ENCODE peak calls at places on chromosomes 12 and 14, in four cellular contexts. L is stomach, J is H9, G is breast epithelium. Y is an unnamed sample.

GRCh38 chr12:26979733-26980132 is 34.5 kb downstream of the TM7SF3 start:
- DNase-seq in L (no peak), G (no peak), J (no peak), Y (no peak)

GRCh38 chr14:105876829-105877228 is 350.4 kb downstream of the TMEM121 start:
- DNase-seq in G (no peak), J (no peak), L (peak; percentile 16), Y (no peak)

GRCh38 chr12:1445807-1446206 is 148.6 kb downstream of the FBXL14 start:
- DNase-seq in G (no peak), J (peak; percentile 73), L (no peak), Y (no peak)

GRCh38 chr14:53953828-53954550 is 2.6 kb downstream of the BMP4 start:
- DNase-seq in G (no peak), J (peak; percentile 43), L (no peak), Y (peak; percentile 27)

GRCh38 chr12:71242511-71242910 is 84.7 kb upstream of the TSPAN8 start:
- DNase-seq in G (no peak), J (no peak), L (no peak), Y (no peak)

GRCh38 chr12:10779103-10779502 is 23.3 kb downstream of the TAS2R7 start:
- DNase-seq in J (no peak), L (no peak), G (no peak), Y (no peak)

GRCh38 chr12:32891956-32892355 is 4.6 kb downstream of the PKP2 start:
- DNase-seq in G (no peak), L (no peak), J (peak; percentile 60), Y (peak; percentile 57)

GRCh38 chr12:92369643-92370042 is 224.0 kb upstream of the BTG1 start:
- DNase-seq in L (no peak), G (no peak), J (no peak), Y (peak; percentile 80)

GRCh38 chr12:62210422-62210821 is 49.8 kb upstream of the USP15 start:
- DNase-seq in L (peak; percentile 33), G (no peak), J (peak; percentile 37), Y (no peak)

GRCh38 chr14:101810897-101811620 is 49.5 kb downstream of the PPP2R5C start:
- DNase-seq in G (no peak), L (no peak), J (no peak), Y (peak; percentile 24)

GRCh38 chr12:108000111-108000510 is 129.0 kb upstream of the WSCD2 start:
- DNase-seq in L (no peak), G (no peak), J (no peak), Y (no peak)

GRCh38 chr12:5070090-5070489 is 26.4 kb downstream of the KCNA5 start:
- DNase-seq in L (no peak), G (no peak), J (no peak), Y (no peak)

GRCh38 chr14:94615823-94616570 is 3.8 kb downstream of the SERPINA3 start:
- DNase-seq in G (no peak), L (no peak), J (no peak), Y (no peak)

GRCh38 chr12:2215709-2216560 is 163.1 kb downstream of the CACNA1C start:
- DNase-seq in J (no peak), G (no peak), L (no peak), Y (no peak)

GRCh38 chr12:44654641-44655625 is 221.2 kb downstream of the NELL2 start:
- DNase-seq in G (no peak), L (no peak), J (no peak), Y (no peak)

GRCh38 chr14:74630881-74631690 is 19.0 kb upstream of the LTBP2 start:
- DNase-seq in G (no peak), L (no peak), J (no peak), Y (no peak)

GRCh38 chr14:96297000-96297399 is 41.0 kb downstream of the BDKRB1 start:
- DNase-seq in G (no peak), J (no peak), L (no peak), Y (no peak)

GRCh38 chr12:107929436-107929835 is 154.9 kb downstream of the ASCL4 start:
- DNase-seq in G (no peak), J (peak; percentile 68), L (no peak), Y (no peak)

GRCh38 chr12:19095331-19095730 is 34.2 kb upstream of the PLEKHA5 start:
- DNase-seq in J (no peak), L (no peak), G (no peak), Y (no peak)

GRCh38 chr12:74021937-74022336 is 515.7 kb upstream of the ATXN7L3B start:
- DNase-seq in G (peak; percentile 61), J (peak; percentile 90), L (peak; percentile 48), Y (peak; percentile 12)

GRCh38 chr12:52521175-52521574 is 981 bp upstream of the KRT5 start:
- DNase-seq in J (peak; percentile 29), G (no peak), L (peak; percentile 38), Y (peak; percentile 99)

GRCh38 chr12:12946686-12947355 is 5.1 kb downstream of the GPRC5D start:
- DNase-seq in J (no peak), G (no peak), L (no peak), Y (no peak)

GRCh38 chr12:12467222-12467621 is 95.4 kb downstream of the DUSP16 start:
- DNase-seq in J (no peak), G (no peak), L (no peak), Y (no peak)

GRCh38 chr12:109125791-109126190 is 9.4 kb downstream of the ACACB start:
- DNase-seq in J (no peak), L (no peak), G (no peak), Y (no peak)

GRCh38 chr12:127145929-127146789 is 1120.8 kb upstream of the TMEM132C start:
- DNase-seq in G (no peak), L (peak; percentile 69), J (peak; percentile 60), Y (peak; percentile 51)

GRCh38 chr12:130161261-130162231 is 718 bp upstream of the FZD10 start:
- DNase-seq in G (no peak), L (no peak), J (peak; percentile 89), Y (no peak)

GRCh38 chr14:23398348-23398747 is 9.7 kb downstream of the MYH6 start:
- DNase-seq in G (no peak), L (no peak), J (no peak), Y (no peak)

GRCh38 chr14:23396781-23397407 is 11.2 kb downstream of the MYH6 start:
- DNase-seq in L (no peak), J (no peak), G (no peak), Y (no peak)

GRCh38 chr14:23399591-23399990 is 8.5 kb downstream of the MYH6 start:
- DNase-seq in J (no peak), G (no peak), L (no peak), Y (no peak)

GRCh38 chr14:23401331-23401730 is 6.7 kb downstream of the MYH6 start:
- DNase-seq in J (no peak), L (no peak), G (no peak), Y (no peak)

GRCh38 chr14:23399136-23399535 is 8.9 kb downstream of the MYH6 start:
- DNase-seq in G (no peak), L (no peak), J (no peak), Y (no peak)
- H3K4me1 ChIP-seq in G (no peaks in the 10 kb centered on the region), L (no peaks in the 10 kb centered on the region), J (no peaks in the 10 kb centered on the region), Y (no peaks in the 10 kb centered on the region)

GRCh38 chr14:69008411-69008810 is 29.3 kb upstream of the ACTN1 start:
- DNase-seq in J (no peak), L (no peak), G (no peak), Y (no peak)

GRCh38 chr14:69004731-69005431 is 25.8 kb upstream of the ACTN1 start:
- DNase-seq in L (no peak), J (no peak), G (no peak), Y (no peak)

GRCh38 chr14:69006346-69006745 is 27.2 kb upstream of the ACTN1 start:
- DNase-seq in L (no peak), J (no peak), G (no peak), Y (no peak)

GRCh38 chr14:69003626-69004025 is 24.5 kb upstream of the ACTN1 start:
- DNase-seq in G (no peak), L (no peak), J (no peak), Y (no peak)

DNA sequence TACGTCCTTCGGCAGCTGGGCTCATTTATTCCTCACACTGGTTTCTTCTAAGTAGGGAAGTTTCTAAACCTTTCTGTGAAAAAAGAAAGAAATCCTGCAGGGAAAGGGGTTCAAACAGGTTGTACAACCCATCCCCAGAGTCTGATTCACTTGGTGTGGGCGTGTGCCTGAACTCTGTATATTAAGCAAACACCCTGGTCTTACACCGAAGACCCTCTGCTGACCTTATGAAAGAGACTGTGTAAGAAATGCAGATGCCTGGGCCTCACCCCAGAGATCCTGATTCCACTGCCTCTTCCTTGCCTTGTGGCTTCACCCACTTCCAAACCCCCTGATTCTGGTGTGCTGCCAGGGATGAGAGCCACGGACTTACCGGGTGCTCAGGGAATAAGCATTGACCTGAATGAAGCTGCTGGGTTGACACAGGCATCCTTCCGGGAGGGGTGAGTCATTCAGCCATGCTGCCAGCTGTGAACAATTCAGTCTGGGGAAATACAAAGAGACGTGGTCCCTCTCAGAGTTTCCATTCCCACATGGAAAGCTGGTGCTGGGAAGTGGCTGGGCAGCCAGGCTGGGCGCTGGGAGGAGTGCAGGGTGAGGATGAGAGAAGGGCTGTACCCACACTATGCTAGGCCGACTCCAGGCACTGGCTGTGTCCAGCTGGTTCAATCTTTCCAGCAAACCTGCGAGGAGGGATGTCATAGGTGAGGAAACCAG is 26.5 kb upstream of the ACTN1 start:
- DNase-seq in G (peak; percentile 58), J (peak; percentile 49), L (peak; percentile 55), Y (peak; percentile 86)
- H3K27ac ChIP-seq in G (peak overlapping the region; percentile 75), J (no peak overlapping the region), L (no peak overlapping the region), Y (no peak overlapping the region)

GRCh38 chr12:120696599-120696998 is 9.7 kb downstream of the MLEC start:
- DNase-seq in L (no peak), G (no peak), J (no peak), Y (no peak)
- H3K4me1 ChIP-seq in L (peaks cover 41% of the 10 kb centered on the region), G (no peaks in the 10 kb centered on the region), J (no peaks in the 10 kb centered on the region), Y (no peaks in the 10 kb centered on the region)

GRCh38 chr14:22518073-22518472 is 71.0 kb downstream of the DAD1 start:
- DNase-seq in L (no peak), G (no peak), J (no peak), Y (no peak)
- H3K27ac ChIP-seq in L (no peak overlapping the region), G (no peak overlapping the region), J (no peak overlapping the region), Y (no peak overlapping the region)

GRCh38 chr12:6213969-6214368 is 13.8 kb downstream of the CD9 start:
- DNase-seq in G (no peak), J (no peak), L (no peak), Y (no peak)

GRCh38 chr12:6214633-6215032 is 14.4 kb downstream of the CD9 start:
- DNase-seq in J (no peak), L (no peak), G (no peak), Y (peak; percentile 71)

GRCh38 chr12:6211421-6211869 is 11.2 kb downstream of the CD9 start:
- DNase-seq in L (no peak), G (no peak), J (no peak), Y (no peak)

GRCh38 chr12:6215120-6215807 is 15.1 kb downstream of the CD9 start:
- DNase-seq in J (peak; percentile 92), L (no peak), G (no peak), Y (no peak)

DNA sequence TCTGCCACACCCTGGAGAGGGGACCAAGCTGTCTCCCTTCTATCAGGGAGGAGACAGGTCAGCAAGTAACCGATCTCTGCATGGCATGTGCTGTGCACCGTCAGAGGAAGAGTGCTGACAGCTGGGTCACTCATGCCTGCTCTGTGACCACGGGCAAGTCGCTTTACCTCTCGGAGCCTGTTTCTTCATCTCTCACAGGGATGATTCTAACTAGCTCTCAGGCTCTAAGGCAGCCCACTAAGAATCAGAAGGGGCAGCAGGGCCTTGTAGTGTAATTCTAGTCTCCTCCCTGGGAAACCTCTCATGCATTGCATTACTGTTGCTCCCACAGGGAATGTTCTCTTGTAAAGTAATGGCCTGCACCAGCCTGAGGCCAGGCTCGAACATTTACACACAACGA is 11.9 kb downstream of the CD9 start:
- DNase-seq in G (no peak), J (no peak), L (no peak), Y (no peak)
- H3K4me1 ChIP-seq in G (peaks cover 12% of the 10 kb centered on the region), J (peaks cover 39% of the 10 kb centered on the region), L (peaks cover 65% of the 10 kb centered on the region), Y (peaks cover 43% of the 10 kb centered on the region)